ENCODE peak calls at places on chromosomes 3 and 15, in seven cellular contexts. X is SK-N-SH, E is H1, P is GM12878, B is HCT116, Y is HepG2, Z is K562. F is an unnamed sample.

GRCh38 chr3:9689757-9690156 is 13.9 kb upstream of the CPNE9 start:
- DNase-seq in X (no peak), E (no peak), P (no peak), B (no peak), Y (no peak), Z (no peak), F (no peak)

GRCh38 chr3:111541911-111542483 is at the start of gene CD96:
- DNase-seq in X (no peak), E (no peak), P (no peak), B (no peak), Y (no peak), Z (no peak), F (no peak)

GRCh38 chr15:52503788-52504496 is 24.7 kb downstream of the MYO5A start:
- DNase-seq in X (no peak), E (no peak), P (peak), B (no peak), Y (no peak), Z (no peak), F (no peak)

GRCh38 chr15:74269362-74270035 is 33.4 kb downstream of the CCDC33 start:
- DNase-seq in X (no peak), E (no peak), P (no peak), B (no peak), Y (no peak), Z (no peak), F (no peak)

GRCh38 chr3:116610124-116610523 is 99.5 kb upstream of the TUSC7 start:
- DNase-seq in X (no peak), E (no peak), P (no peak), B (no peak), Y (no peak), Z (no peak), F (no peak)

GRCh38 chr3:18127181-18127863 is 297.8 kb downstream of the SATB1 start:
- DNase-seq in X (no peak), E (no peak), P (peak), B (no peak), Y (no peak), Z (no peak), F (peak)

GRCh38 chr3:196166741-196167140 is 44.5 kb downstream of the ZDHHC19 start:
- DNase-seq in X (no peak), E (no peak), P (no peak), B (no peak), Y (no peak), Z (no peak), F (no peak)

GRCh38 chr15:63038926-63039673 is 3.4 kb upstream of the TPM1 start:
- DNase-seq in X (no peak), E (no peak), P (no peak), B (no peak), Y (no peak), Z (no peak), F (peak)

GRCh38 chr3:177585271-177585670 is 388.0 kb upstream of the TBL1XR1 start:
- DNase-seq in X (no peak), E (no peak), P (no peak), B (no peak), Y (no peak), Z (no peak), F (no peak)

GRCh38 chr3:98655666-98656065 is 62.3 kb upstream of the CPOX start:
- DNase-seq in X (no peak), E (no peak), P (no peak), B (no peak), Y (no peak), Z (no peak), F (no peak)

GRCh38 chr15:66123799-66124198 is 129.8 kb downstream of the MEGF11 start:
- DNase-seq in X (peak), E (no peak), P (no peak), B (no peak), Y (no peak), Z (no peak), F (no peak)

GRCh38 chr3:147407107-147407494 is 758 bp upstream of the ZIC4 start:
- DNase-seq in X (no peak), E (no peak), P (no peak), B (no peak), Y (no peak), Z (no peak), F (peak)

GRCh38 chr15:33021806-33022389 is 172.6 kb downstream of the FMN1 start:
- DNase-seq in X (peak), E (no peak), P (no peak), B (peak), Y (peak), Z (peak), F (peak)

GRCh38 chr15:33720952-33721351 is 247.3 kb upstream of the CHRM5 start:
- DNase-seq in X (no peak), E (no peak), P (no peak), B (no peak), Y (no peak), Z (no peak), F (no peak)

GRCh38 chr15:78034495-78035191 is 42.9 kb downstream of the TBC1D2B start:
- DNase-seq in X (no peak), E (no peak), P (peak), B (no peak), Y (no peak), Z (no peak), F (no peak)

GRCh38 chr3:176514297-176514696 is 683.0 kb downstream of the TBL1XR1 start:
- DNase-seq in X (no peak), E (peak), P (no peak), B (peak), Y (peak), Z (peak), F (peak)

GRCh38 chr15:78739996-78740903 is 71.0 kb downstream of the ADAMTS7 start:
- DNase-seq in X (peak), E (peak), P (no peak), B (peak), Y (peak), Z (peak), F (no peak)

GRCh38 chr3:191915717-191916116 is 454.8 kb downstream of the PYDC2 start:
- DNase-seq in X (no peak), E (no peak), P (no peak), B (no peak), Y (no peak), Z (no peak), F (no peak)

GRCh38 chr3:78091478-78092119 is 1051.7 kb downstream of the ROBO2 start:
- DNase-seq in X (no peak), E (no peak), P (no peak), B (no peak), Y (no peak), Z (no peak), F (no peak)

GRCh38 chr15:79195802-79196201 is 86.7 kb upstream of the ANKRD34C start:
- DNase-seq in X (peak), E (peak), P (no peak), B (no peak), Y (no peak), Z (peak), F (no peak)

GRCh38 chr15:85580914-85581313 is 200.5 kb downstream of the AKAP13 start:
- DNase-seq in X (no peak), E (no peak), P (no peak), B (no peak), Y (no peak), Z (no peak), F (no peak)

GRCh38 chr3:185717121-185717520 is 107.7 kb downstream of the IGF2BP2 start:
- DNase-seq in X (no peak), E (no peak), P (no peak), B (no peak), Y (no peak), Z (no peak), F (no peak)

GRCh38 chr3:152574461-152575079 is 260.4 kb upstream of the P2RY1 start:
- DNase-seq in X (peak), E (no peak), P (peak), B (peak), Y (peak), Z (peak), F (peak)
- TF ChIP-seq JUND in X (no peak), E (no peak), P (no peak), B (no peak), Y (no peak), Z (no peak), F (no peak)

DNA sequence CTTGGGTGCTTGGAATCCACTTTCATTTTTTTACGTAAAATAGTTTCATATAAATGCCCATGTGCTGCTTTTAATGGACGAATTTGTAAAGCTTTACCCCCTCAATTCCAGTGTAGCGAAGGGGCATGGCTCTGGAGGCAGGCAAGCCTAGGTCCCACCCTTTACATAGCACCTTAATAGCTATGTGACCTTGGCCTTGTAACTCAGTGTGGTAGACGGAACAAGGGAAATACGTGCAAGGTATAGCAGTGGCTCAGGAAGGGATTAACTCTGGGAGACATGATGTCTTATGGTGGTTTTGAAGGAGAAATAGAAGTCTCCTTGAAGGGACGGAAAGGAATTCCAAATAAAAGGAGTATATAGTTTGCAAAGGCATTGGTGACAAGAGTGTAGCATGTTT is 1.4 kb downstream of the SEC61A1 start:
- DNase-seq in X (no peak), E (no peak), P (no peak), B (no peak), Y (peak), Z (no peak), F (no peak)
- TF ChIP-seq JUND in X (no peak), E (no peak), P (no peak), B (no peak), Y (no peak), Z (no peak), F (no peak)

DNA sequence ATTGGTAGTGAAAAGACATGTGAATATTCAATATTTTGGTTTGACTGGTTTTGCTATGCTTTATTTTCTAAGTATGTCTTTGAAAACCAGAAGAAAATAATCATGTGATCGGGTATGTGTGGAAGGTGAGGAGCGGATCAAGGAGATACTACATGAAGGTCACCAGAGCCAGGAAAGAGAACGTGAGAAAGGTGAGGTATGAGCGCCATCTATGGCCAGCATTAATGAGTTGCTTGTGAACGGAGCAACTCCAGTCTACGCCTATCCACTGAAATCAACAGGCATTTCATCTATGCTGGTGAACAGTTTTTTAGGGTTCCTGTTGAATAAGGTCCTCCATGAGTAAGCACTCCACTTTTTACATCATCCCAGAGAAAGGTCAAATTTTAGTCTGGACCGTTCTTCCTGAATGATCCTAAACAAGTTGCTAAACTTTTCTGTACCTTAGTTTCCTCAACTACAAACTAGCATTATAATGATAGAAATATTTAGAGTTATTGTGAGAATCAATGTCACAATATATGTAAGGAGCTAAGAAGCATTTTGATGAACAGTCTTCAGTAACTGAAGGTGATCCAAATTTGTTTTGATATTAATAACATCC is 1435.2 kb upstream of the CADM2 start:
- DNase-seq in X (peak), E (peak), P (peak), B (no peak), Y (peak), Z (no peak), F (peak)
- TF ChIP-seq JUND in X (no peak), E (no peak), P (no peak), B (no peak), Y (no peak), Z (no peak), F (no peak)

DNA sequence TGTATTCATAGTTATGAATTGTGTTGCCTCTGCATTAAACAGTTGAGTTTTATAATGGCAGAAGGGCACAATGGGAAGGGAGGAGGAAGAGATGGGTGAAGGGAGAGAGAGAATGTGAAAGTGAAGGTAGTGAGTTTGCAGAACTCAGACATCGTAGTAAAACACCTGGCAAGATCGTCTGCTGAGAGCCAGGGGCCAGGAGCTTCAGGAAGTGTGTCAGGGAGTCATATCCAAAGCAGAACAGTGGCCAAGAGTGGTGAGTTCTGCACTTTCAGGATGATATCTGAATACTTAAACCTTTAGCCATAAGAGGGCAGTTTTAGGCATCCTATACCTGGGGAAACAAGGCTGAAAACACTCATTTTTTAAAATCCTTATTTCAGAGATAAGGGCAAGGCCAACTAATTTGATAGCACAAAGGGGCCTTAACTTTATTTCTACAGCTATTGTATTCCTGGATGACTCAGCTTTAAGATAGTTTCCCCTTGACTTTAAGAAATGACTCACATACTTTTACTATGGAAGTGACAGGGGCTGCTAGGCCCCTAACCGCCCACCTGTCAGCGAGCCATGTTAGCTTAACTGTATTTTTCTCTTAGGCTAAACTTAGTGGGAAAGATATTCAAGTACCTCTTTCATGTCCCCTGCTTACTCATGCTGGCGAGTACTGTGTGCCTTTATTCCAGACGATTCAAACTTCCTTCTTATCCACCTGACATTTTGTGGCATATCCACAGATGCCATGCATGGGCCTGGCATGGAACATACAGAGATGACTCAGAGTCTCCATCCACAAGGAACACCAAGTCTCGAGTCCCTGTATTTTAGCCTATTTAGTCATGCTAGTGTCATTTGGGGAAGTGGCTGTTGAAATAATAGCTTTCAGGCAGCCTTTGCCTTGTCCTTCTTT is 53.9 kb downstream of the RLBP1 start:
- DNase-seq in X (no peak), E (no peak), P (peak), B (peak), Y (peak), Z (peak), F (no peak)
- TF ChIP-seq JUND in X (peak), E (no peak), P (no peak), B (peak), Y (no peak), Z (peak), F (no peak)

F was measured in T47D.